ENCODE peak calls at places on chromosomes 3 and 15, in four cellular contexts. One of them, this sample, is unnamed. For H3K4me1, the result is how much of the 10 kb centered on the place peaks cover.

GRCh38 chr15:59140422-59141226 is 35.7 kb downstream of the CCNB2 start:
- DNase-seq in keratinocyte: no peak
- DNase-seq in lower lobe of right lung: no peak
- DNase-seq in fibroblast of lung: no peak
- DNase-seq in this sample: peak

GRCh38 chr3:190258634-190259033 is 63.6 kb downstream of the CLDN1 start:
- DNase-seq in keratinocyte: no peak
- DNase-seq in lower lobe of right lung: no peak
- DNase-seq in fibroblast of lung: no peak
- DNase-seq in this sample: no peak

GRCh38 chr3:196518999-196519737 is 4.0 kb upstream of the SMCO1 start:
- DNase-seq in keratinocyte: no peak
- DNase-seq in lower lobe of right lung: peak
- DNase-seq in fibroblast of lung: peak
- DNase-seq in this sample: peak

GRCh38 chr3:168026764-168027163 is 69.0 kb downstream of the GOLIM4 start:
- DNase-seq in keratinocyte: no peak
- DNase-seq in lower lobe of right lung: no peak
- DNase-seq in fibroblast of lung: no peak
- DNase-seq in this sample: no peak

GRCh38 chr3:171183042-171183441 is 156.5 kb upstream of the SLC2A2 start:
- DNase-seq in keratinocyte: no peak
- DNase-seq in lower lobe of right lung: no peak
- DNase-seq in fibroblast of lung: peak
- DNase-seq in this sample: no peak

GRCh38 chr3:167318996-167319615 is 61.0 kb downstream of the ZBBX start:
- DNase-seq in keratinocyte: no peak
- DNase-seq in lower lobe of right lung: no peak
- DNase-seq in fibroblast of lung: no peak
- DNase-seq in this sample: no peak

GRCh38 chr3:53137835-53138446 is 7.7 kb upstream of the RFT1 start:
- DNase-seq in keratinocyte: no peak
- DNase-seq in lower lobe of right lung: no peak
- DNase-seq in fibroblast of lung: peak
- DNase-seq in this sample: no peak

GRCh38 chr15:101447168-101447533 is 42.4 kb downstream of the PCSK6 start:
- DNase-seq in keratinocyte: no peak
- DNase-seq in lower lobe of right lung: no peak
- DNase-seq in fibroblast of lung: no peak
- DNase-seq in this sample: no peak

GRCh38 chr3:51307458-51307857 is 77.6 kb upstream of the MANF start:
- DNase-seq in keratinocyte: no peak
- DNase-seq in lower lobe of right lung: no peak
- DNase-seq in fibroblast of lung: no peak
- DNase-seq in this sample: no peak

GRCh38 chr3:183262979-183263378 is 9.9 kb downstream of the B3GNT5 start:
- DNase-seq in keratinocyte: no peak
- DNase-seq in lower lobe of right lung: no peak
- DNase-seq in fibroblast of lung: no peak
- DNase-seq in this sample: no peak

GRCh38 chr3:97880267-97880666 is 58.5 kb downstream of the CRYBG3 start:
- DNase-seq in keratinocyte: no peak
- DNase-seq in lower lobe of right lung: no peak
- DNase-seq in fibroblast of lung: no peak
- DNase-seq in this sample: no peak

DNA sequence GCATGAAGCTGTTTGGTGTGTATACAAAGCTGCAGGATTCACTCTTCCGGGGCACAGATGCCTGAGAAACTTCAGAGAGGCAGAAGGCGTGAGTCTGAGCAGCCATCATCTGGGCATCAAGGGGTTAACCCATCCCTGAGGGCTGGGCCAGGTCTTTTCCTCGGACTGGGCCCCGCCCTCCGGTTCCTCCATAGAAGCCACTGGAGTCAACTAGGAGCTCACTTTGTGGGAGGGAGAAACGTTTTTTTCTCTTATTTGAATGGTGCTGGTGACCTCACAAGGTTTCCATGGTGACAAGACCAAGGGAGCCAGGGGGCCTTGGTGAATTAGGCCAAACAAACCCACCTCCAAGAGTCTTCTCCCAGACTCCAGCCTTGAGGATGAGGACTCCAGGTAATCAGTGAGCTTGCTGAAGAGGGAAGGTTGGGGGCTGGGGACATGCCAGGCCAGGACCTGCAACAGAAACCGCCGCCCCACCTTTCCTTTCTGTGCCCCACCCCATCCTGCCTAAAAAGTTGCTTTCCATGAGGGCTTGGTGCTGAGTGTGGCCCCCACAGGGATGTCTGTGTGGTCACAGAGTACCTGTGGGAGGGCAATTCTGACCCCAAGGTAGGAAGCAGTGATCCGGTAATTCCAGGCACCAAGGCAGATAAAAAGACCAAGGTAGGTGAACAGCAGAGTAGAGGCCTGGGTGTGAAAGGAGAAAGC is 14.8 kb upstream of the INSYN1 start:
- DNase-seq in keratinocyte: no peak
- DNase-seq in lower lobe of right lung: peak
- DNase-seq in fibroblast of lung: no peak
- DNase-seq in this sample: no peak
- H3K4me3 ChIP-seq in keratinocyte: no peak
- H3K4me3 ChIP-seq in lower lobe of right lung: no peak
- H3K4me3 ChIP-seq in fibroblast of lung: no peak
- H3K4me3 ChIP-seq in this sample: no peak

GRCh38 chr3:55036883-55037577 is 109.2 kb upstream of the LRTM1 start:
- DNase-seq in keratinocyte: no peak
- DNase-seq in lower lobe of right lung: no peak
- DNase-seq in fibroblast of lung: no peak
- DNase-seq in this sample: no peak

GRCh38 chr3:55042591-55042990 is 114.7 kb upstream of the LRTM1 start:
- DNase-seq in keratinocyte: no peak
- DNase-seq in lower lobe of right lung: no peak
- DNase-seq in fibroblast of lung: peak
- DNase-seq in this sample: no peak
- TF ChIP-seq CTCF in keratinocyte: no peak
- TF ChIP-seq CTCF in lower lobe of right lung: no peak
- TF ChIP-seq CTCF in fibroblast of lung: no peak
- TF ChIP-seq CTCF in this sample: no peak

GRCh38 chr15:32994810-32995424 is 199.6 kb downstream of the FMN1 start:
- DNase-seq in keratinocyte: no peak
- DNase-seq in lower lobe of right lung: no peak
- DNase-seq in fibroblast of lung: peak
- DNase-seq in this sample: no peak
- H3K4me1 ChIP-seq in keratinocyte: under half
- H3K4me1 ChIP-seq in lower lobe of right lung: under half
- H3K4me1 ChIP-seq in fibroblast of lung: under half
- H3K4me1 ChIP-seq in this sample: under half

GRCh38 chr15:36701336-36701735 is 121.9 kb downstream of the CDIN1 start:
- DNase-seq in keratinocyte: no peak
- DNase-seq in lower lobe of right lung: no peak
- DNase-seq in fibroblast of lung: no peak
- DNase-seq in this sample: no peak
- H3K4me3 ChIP-seq in keratinocyte: no peak
- H3K4me3 ChIP-seq in lower lobe of right lung: no peak
- H3K4me3 ChIP-seq in fibroblast of lung: no peak
- H3K4me3 ChIP-seq in this sample: no peak

GRCh38 chr3:127748754-127749327 is 73.5 kb downstream of the MGLL start:
- DNase-seq in keratinocyte: no peak
- DNase-seq in lower lobe of right lung: peak
- DNase-seq in fibroblast of lung: no peak
- DNase-seq in this sample: no peak

GRCh38 chr3:127749361-127749760 is 73.0 kb downstream of the MGLL start:
- DNase-seq in keratinocyte: no peak
- DNase-seq in lower lobe of right lung: no peak
- DNase-seq in fibroblast of lung: no peak
- DNase-seq in this sample: no peak

GRCh38 chr3:127746400-127747057 is 73.8 kb downstream of the ABTB1 start:
- DNase-seq in keratinocyte: no peak
- DNase-seq in lower lobe of right lung: no peak
- DNase-seq in fibroblast of lung: no peak
- DNase-seq in this sample: peak

GRCh38 chr3:127747066-127747465 is 74.3 kb downstream of the ABTB1 start:
- DNase-seq in keratinocyte: no peak
- DNase-seq in lower lobe of right lung: no peak
- DNase-seq in fibroblast of lung: no peak
- DNase-seq in this sample: no peak

GRCh38 chr3:127747751-127748521 is 74.4 kb downstream of the MGLL start:
- DNase-seq in keratinocyte: no peak
- DNase-seq in lower lobe of right lung: peak
- DNase-seq in fibroblast of lung: peak
- DNase-seq in this sample: peak
- TF ChIP-seq CTCF in keratinocyte: no peak
- TF ChIP-seq CTCF in lower lobe of right lung: no peak
- TF ChIP-seq CTCF in fibroblast of lung: no peak
- TF ChIP-seq CTCF in this sample: no peak

GRCh38 chr15:84755736-84756527 is 7.5 kb downstream of the ZNF592 start:
- DNase-seq in keratinocyte: no peak
- DNase-seq in lower lobe of right lung: no peak
- DNase-seq in fibroblast of lung: no peak
- DNase-seq in this sample: no peak

GRCh38 chr15:84750583-84751092 is 2.2 kb downstream of the ZNF592 start:
- DNase-seq in keratinocyte: no peak
- DNase-seq in lower lobe of right lung: no peak
- DNase-seq in fibroblast of lung: no peak
- DNase-seq in this sample: no peak

GRCh38 chr15:84752195-84752594 is 3.8 kb downstream of the ZNF592 start:
- DNase-seq in keratinocyte: no peak
- DNase-seq in lower lobe of right lung: no peak
- DNase-seq in fibroblast of lung: no peak
- DNase-seq in this sample: no peak

GRCh38 chr15:84749111-84749991 is 959 bp downstream of the ZNF592 start:
- DNase-seq in keratinocyte: no peak
- DNase-seq in lower lobe of right lung: peak
- DNase-seq in fibroblast of lung: peak
- DNase-seq in this sample: peak

GRCh38 chr15:84752700-84753099 is 4.3 kb downstream of the ZNF592 start:
- DNase-seq in keratinocyte: no peak
- DNase-seq in lower lobe of right lung: no peak
- DNase-seq in fibroblast of lung: peak
- DNase-seq in this sample: no peak
- H3K4me1 ChIP-seq in keratinocyte: under half
- H3K4me1 ChIP-seq in lower lobe of right lung: half or more
- H3K4me1 ChIP-seq in fibroblast of lung: under half
- H3K4me1 ChIP-seq in this sample: half or more

DNA sequence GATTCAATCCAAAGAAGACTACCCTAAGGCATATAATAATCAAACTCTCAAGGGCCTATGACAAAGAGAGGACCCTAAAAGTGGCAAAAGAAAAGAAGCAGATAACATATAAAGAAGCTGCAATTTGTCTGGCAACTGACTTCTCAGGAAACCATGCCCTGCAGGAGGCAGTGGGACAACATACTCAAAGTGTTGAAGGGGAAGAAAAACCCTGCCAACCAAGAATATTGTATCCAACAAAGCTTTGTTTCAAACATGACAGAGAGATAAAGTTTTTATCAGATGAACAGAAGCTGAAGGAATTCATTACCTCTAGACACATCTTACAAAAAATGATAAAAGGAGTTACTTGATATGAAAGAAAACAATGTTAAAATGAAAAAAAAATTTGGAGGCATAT is 167.1 kb downstream of the VPS13C start:
- DNase-seq in keratinocyte: no peak
- DNase-seq in lower lobe of right lung: no peak
- DNase-seq in fibroblast of lung: no peak
- DNase-seq in this sample: no peak
- H3K4me3 ChIP-seq in keratinocyte: no peak
- H3K4me3 ChIP-seq in lower lobe of right lung: no peak
- H3K4me3 ChIP-seq in fibroblast of lung: no peak
- H3K4me3 ChIP-seq in this sample: no peak

DNA sequence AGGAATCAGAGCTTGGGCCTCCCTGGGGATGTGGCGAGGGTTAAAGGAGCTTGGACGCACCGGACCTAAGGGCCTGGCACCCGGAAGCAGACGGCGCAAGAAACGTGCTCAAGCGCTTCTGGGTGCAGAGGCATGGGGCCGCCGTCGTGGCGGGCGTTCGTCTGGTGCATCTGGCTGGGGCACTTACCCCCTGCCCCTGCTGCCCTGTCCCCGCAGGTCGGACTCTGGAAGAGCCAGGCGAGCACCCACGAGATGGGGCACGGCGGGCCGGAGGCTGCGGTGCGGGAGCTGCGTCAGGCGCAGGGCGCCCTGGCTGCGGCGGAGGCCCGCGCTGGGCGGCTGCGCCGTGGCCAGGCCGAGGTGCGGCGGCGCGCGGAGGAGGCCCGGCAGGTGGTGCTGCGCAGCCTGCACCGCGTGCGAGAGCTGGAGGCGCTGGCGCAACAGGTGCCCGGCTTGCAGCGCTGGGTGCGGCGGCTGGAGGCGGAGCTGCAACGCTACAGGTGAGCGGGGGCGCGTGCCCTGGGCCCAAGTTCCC is 2.5 kb downstream of the EFCC1 start:
- DNase-seq in keratinocyte: no peak
- DNase-seq in lower lobe of right lung: peak
- DNase-seq in fibroblast of lung: no peak
- DNase-seq in this sample: peak
- TF ChIP-seq CTCF in keratinocyte: no peak
- TF ChIP-seq CTCF in lower lobe of right lung: no peak
- TF ChIP-seq CTCF in fibroblast of lung: no peak
- TF ChIP-seq CTCF in this sample: peak

DNA sequence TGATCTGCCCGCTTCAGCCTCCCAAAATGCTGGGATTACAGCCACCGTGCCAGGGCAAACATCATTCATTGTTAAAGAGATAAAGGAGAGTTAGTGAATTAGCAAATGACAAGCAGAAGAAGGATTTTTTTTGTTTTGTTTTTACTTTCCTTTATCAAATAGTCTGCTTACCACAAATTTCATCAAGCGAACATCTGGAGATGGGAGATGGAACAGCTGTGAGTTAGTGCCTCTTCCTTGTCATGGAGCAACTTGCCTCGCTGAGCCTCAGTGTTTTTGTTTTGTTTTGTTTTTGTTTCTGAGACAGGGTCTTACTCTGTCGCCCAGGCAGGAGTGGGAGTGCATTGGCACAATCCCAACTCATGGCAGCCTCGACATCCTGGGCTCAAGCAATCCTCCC is 15.9 kb downstream of the ZNF860 start:
- DNase-seq in keratinocyte: no peak
- DNase-seq in lower lobe of right lung: no peak
- DNase-seq in fibroblast of lung: peak
- DNase-seq in this sample: no peak
- H3K4me1 ChIP-seq in keratinocyte: under half
- H3K4me1 ChIP-seq in lower lobe of right lung: under half
- H3K4me1 ChIP-seq in fibroblast of lung: under half
- H3K4me1 ChIP-seq in this sample: under half

This sample was measured in mucosa of descending colon.